ENCODE peak calls at places on chromosomes 5 and 9, in nine cellular contexts. One of them, this sample, is unnamed.

GRCh38 chr5:115321309-115321708 is 24.9 kb upstream of the CCDC112 start:
- DNase-seq in AG08395: peak
- DNase-seq in heart left ventricle: no peak
- DNase-seq in AG08396: no peak
- DNase-seq in GM23248: peak
- DNase-seq in iris pigment epithelial cell: peak
- DNase-seq in DMS153: no peak
- DNase-seq in Calu3: peak
- DNase-seq in activated effector memory CD4-positive, alpha-beta T cell treated with Interleukin-2 at 50 U/mL for 16 hours: no peak
- DNase-seq in this sample: no peak

GRCh38 chr5:121979691-121980090 is 17.9 kb downstream of the SRFBP1 start:
- DNase-seq in AG08395: no peak
- DNase-seq in heart left ventricle: no peak
- DNase-seq in AG08396: no peak
- DNase-seq in GM23248: no peak
- DNase-seq in iris pigment epithelial cell: peak
- DNase-seq in DMS153: no peak
- DNase-seq in Calu3: no peak
- DNase-seq in activated effector memory CD4-positive, alpha-beta T cell treated with Interleukin-2 at 50 U/mL for 16 hours: no peak
- DNase-seq in this sample: no peak

GRCh38 chr5:14142202-14142855 is 813 bp upstream of the TRIO start:
- DNase-seq in AG08395: no peak
- DNase-seq in heart left ventricle: no peak
- DNase-seq in AG08396: no peak
- DNase-seq in GM23248: peak
- DNase-seq in iris pigment epithelial cell: peak
- DNase-seq in DMS153: peak
- DNase-seq in Calu3: no peak
- DNase-seq in activated effector memory CD4-positive, alpha-beta T cell treated with Interleukin-2 at 50 U/mL for 16 hours: no peak
- DNase-seq in this sample: no peak

GRCh38 chr5:33892419-33893151 is 795 bp upstream of the ADAMTS12 start:
- DNase-seq in AG08395: peak
- DNase-seq in heart left ventricle: peak
- DNase-seq in AG08396: peak
- DNase-seq in GM23248: peak
- DNase-seq in iris pigment epithelial cell: peak
- DNase-seq in DMS153: no peak
- DNase-seq in Calu3: peak
- DNase-seq in activated effector memory CD4-positive, alpha-beta T cell treated with Interleukin-2 at 50 U/mL for 16 hours: no peak
- DNase-seq in this sample: no peak

GRCh38 chr5:146565764-146566163 is 49.8 kb upstream of the GPR151 start:
- DNase-seq in AG08395: peak
- DNase-seq in heart left ventricle: peak
- DNase-seq in AG08396: peak
- DNase-seq in GM23248: peak
- DNase-seq in iris pigment epithelial cell: peak
- DNase-seq in DMS153: peak
- DNase-seq in Calu3: peak
- DNase-seq in activated effector memory CD4-positive, alpha-beta T cell treated with Interleukin-2 at 50 U/mL for 16 hours: peak
- DNase-seq in this sample: no peak

GRCh38 chr9:98087420-98088354 is 31.2 kb downstream of the NANS start:
- DNase-seq in AG08395: peak
- DNase-seq in heart left ventricle: peak
- DNase-seq in AG08396: peak
- DNase-seq in GM23248: peak
- DNase-seq in iris pigment epithelial cell: peak
- DNase-seq in DMS153: peak
- DNase-seq in Calu3: no peak
- DNase-seq in activated effector memory CD4-positive, alpha-beta T cell treated with Interleukin-2 at 50 U/mL for 16 hours: no peak
- DNase-seq in this sample: no peak

GRCh38 chr5:131640043-131640856 is 5.2 kb upstream of the RAPGEF6 start:
- DNase-seq in AG08395: peak
- DNase-seq in heart left ventricle: no peak
- DNase-seq in AG08396: no peak
- DNase-seq in GM23248: peak
- DNase-seq in iris pigment epithelial cell: peak
- DNase-seq in DMS153: no peak
- DNase-seq in Calu3: no peak
- DNase-seq in activated effector memory CD4-positive, alpha-beta T cell treated with Interleukin-2 at 50 U/mL for 16 hours: no peak
- DNase-seq in this sample: no peak

GRCh38 chr9:124008855-124009834 is 2.4 kb upstream of the LHX2 start:
- DNase-seq in AG08395: no peak
- DNase-seq in heart left ventricle: no peak
- DNase-seq in AG08396: no peak
- DNase-seq in GM23248: no peak
- DNase-seq in iris pigment epithelial cell: no peak
- DNase-seq in DMS153: peak
- DNase-seq in Calu3: no peak
- DNase-seq in activated effector memory CD4-positive, alpha-beta T cell treated with Interleukin-2 at 50 U/mL for 16 hours: no peak
- DNase-seq in this sample: peak

GRCh38 chr5:64074533-64074932 is 91.1 kb upstream of the RNF180 start:
- DNase-seq in AG08395: peak
- DNase-seq in heart left ventricle: no peak
- DNase-seq in AG08396: peak
- DNase-seq in GM23248: peak
- DNase-seq in iris pigment epithelial cell: peak
- DNase-seq in DMS153: peak
- DNase-seq in Calu3: peak
- DNase-seq in activated effector memory CD4-positive, alpha-beta T cell treated with Interleukin-2 at 50 U/mL for 16 hours: no peak
- DNase-seq in this sample: no peak

GRCh38 chr9:125203259-125203658 is 2.9 kb downstream of the RABEPK start:
- DNase-seq in AG08395: no peak
- DNase-seq in heart left ventricle: no peak
- DNase-seq in AG08396: peak
- DNase-seq in GM23248: peak
- DNase-seq in iris pigment epithelial cell: peak
- DNase-seq in DMS153: no peak
- DNase-seq in Calu3: no peak
- DNase-seq in activated effector memory CD4-positive, alpha-beta T cell treated with Interleukin-2 at 50 U/mL for 16 hours: no peak
- DNase-seq in this sample: no peak

GRCh38 chr5:111984044-111984443 is 227.1 kb upstream of the NREP start:
- DNase-seq in AG08395: peak
- DNase-seq in heart left ventricle: peak
- DNase-seq in AG08396: peak
- DNase-seq in GM23248: peak
- DNase-seq in iris pigment epithelial cell: peak
- DNase-seq in DMS153: no peak
- DNase-seq in Calu3: peak
- DNase-seq in activated effector memory CD4-positive, alpha-beta T cell treated with Interleukin-2 at 50 U/mL for 16 hours: no peak
- DNase-seq in this sample: no peak

GRCh38 chr5:36790847-36791246 is 85.7 kb upstream of the NIPBL start:
- DNase-seq in AG08395: no peak
- DNase-seq in heart left ventricle: no peak
- DNase-seq in AG08396: no peak
- DNase-seq in GM23248: peak
- DNase-seq in iris pigment epithelial cell: no peak
- DNase-seq in DMS153: no peak
- DNase-seq in Calu3: no peak
- DNase-seq in activated effector memory CD4-positive, alpha-beta T cell treated with Interleukin-2 at 50 U/mL for 16 hours: no peak
- DNase-seq in this sample: no peak

GRCh38 chr5:84729326-84729725 is 344.6 kb upstream of the EDIL3 start:
- DNase-seq in AG08395: no peak
- DNase-seq in heart left ventricle: no peak
- DNase-seq in AG08396: no peak
- DNase-seq in GM23248: peak
- DNase-seq in iris pigment epithelial cell: peak
- DNase-seq in DMS153: no peak
- DNase-seq in Calu3: no peak
- DNase-seq in activated effector memory CD4-positive, alpha-beta T cell treated with Interleukin-2 at 50 U/mL for 16 hours: no peak
- DNase-seq in this sample: no peak

GRCh38 chr5:32258406-32258805 is 54.3 kb downstream of the MTMR12 start:
- DNase-seq in AG08395: no peak
- DNase-seq in heart left ventricle: no peak
- DNase-seq in AG08396: no peak
- DNase-seq in GM23248: no peak
- DNase-seq in iris pigment epithelial cell: peak
- DNase-seq in DMS153: no peak
- DNase-seq in Calu3: no peak
- DNase-seq in activated effector memory CD4-positive, alpha-beta T cell treated with Interleukin-2 at 50 U/mL for 16 hours: no peak
- DNase-seq in this sample: no peak

GRCh38 chr9:135320331-135320730 is 159.3 kb upstream of the PPP1R26 start:
- DNase-seq in AG08395: no peak
- DNase-seq in heart left ventricle: no peak
- DNase-seq in AG08396: no peak
- DNase-seq in GM23248: no peak
- DNase-seq in iris pigment epithelial cell: no peak
- DNase-seq in DMS153: no peak
- DNase-seq in Calu3: no peak
- DNase-seq in activated effector memory CD4-positive, alpha-beta T cell treated with Interleukin-2 at 50 U/mL for 16 hours: no peak
- DNase-seq in this sample: no peak